ENCODE peak calls at places on chromosomes 6 and 20, in eight cellular contexts. P is IMR-90; H is CD8-positive, alpha-beta memory T cell; Z is mesendoderm; F is breast epithelium; Y is CD4-positive, CD25-positive, alpha-beta regulatory T cell; V is right atrium auricular region; U is iPS DF 6.9. J is an unnamed sample. For H3K27me3 and H3K4me1, the result is how much of the 10 kb centered on the place peaks cover.

GRCh38 chr6:119158057-119158848 is 79.8 kb upstream of the FAM184A start:
- DNase-seq in P (peak), H (no peak), Z (no peak), F (peak), Y (no peak), V (peak), U (no peak), J (peak)

GRCh38 chr6:37913210-37913609 is 93.7 kb downstream of the ZFAND3 start:
- DNase-seq in P (peak), H (no peak), Z (no peak), F (no peak), Y (no peak), V (no peak), U (no peak), J (no peak)

GRCh38 chr20:21981179-21981578 is 275.7 kb downstream of the PAX1 start:
- DNase-seq in P (no peak), H (no peak), Z (no peak), F (no peak), Y (no peak), V (no peak), U (no peak), J (no peak)

GRCh38 chr6:129748212-129748900 is 38.4 kb upstream of the ARHGAP18 start:
- DNase-seq in P (peak), H (peak), Z (peak), F (peak), Y (peak), V (no peak), U (no peak), J (no peak)

GRCh38 chr6:169627736-169628423 is 73.9 kb downstream of the WDR27 start:
- DNase-seq in P (no peak), H (no peak), Z (no peak), F (no peak), Y (no peak), V (no peak), U (no peak), J (no peak)

GRCh38 chr20:19785886-19786285 is 27.8 kb downstream of the RIN2 start:
- DNase-seq in P (peak), H (no peak), Z (no peak), F (no peak), Y (no peak), V (peak), U (no peak), J (no peak)

GRCh38 chr6:167577891-167578361 is 248.8 kb upstream of the AFDN start:
- DNase-seq in P (no peak), H (no peak), Z (no peak), F (no peak), Y (no peak), V (no peak), U (no peak), J (peak)

GRCh38 chr20:38208088-38208487 is 43.0 kb upstream of the TGM2 start:
- DNase-seq in P (no peak), H (no peak), Z (no peak), F (no peak), Y (no peak), V (no peak), U (no peak), J (no peak)

GRCh38 chr20:31945319-31945718 is 6.5 kb downstream of the PDRG1 start:
- DNase-seq in P (no peak), H (no peak), Z (no peak), F (no peak), Y (no peak), V (no peak), U (no peak), J (no peak)

DNA sequence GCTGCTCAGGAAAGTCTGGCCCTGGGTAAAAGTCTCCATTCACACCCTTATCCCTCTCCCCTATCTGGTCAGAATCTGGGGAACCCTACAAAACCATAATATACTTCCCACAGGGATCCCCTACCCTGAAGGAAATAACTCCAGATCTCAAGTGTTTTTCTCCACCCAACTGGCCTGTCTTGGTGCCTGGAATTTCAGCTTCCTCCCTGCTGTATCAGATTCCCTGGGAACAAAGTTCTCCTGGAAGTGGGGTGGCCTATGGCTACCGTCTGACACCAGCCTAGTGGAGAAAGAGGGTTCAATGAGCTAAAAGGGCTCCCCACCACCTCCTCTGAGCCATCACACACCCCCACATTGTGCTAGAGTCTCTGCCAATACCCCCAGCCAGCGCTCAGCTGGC is 15.0 kb downstream of the HSPA12B start:
- DNase-seq in P (no peak), H (no peak), Z (no peak), F (no peak), Y (no peak), V (no peak), U (no peak), J (no peak)
- H3K27me3 ChIP-seq in P (under half), H (under half), Z (under half), F (under half), Y (under half), V (under half), U (under half), J (half or more)

GRCh38 chr20:50462093-50462685 is 48.0 kb upstream of the PTPN1 start:
- DNase-seq in P (peak), H (no peak), Z (no peak), F (no peak), Y (no peak), V (no peak), U (no peak), J (no peak)

GRCh38 chr20:50460115-50460607 is 50.0 kb upstream of the PTPN1 start:
- DNase-seq in P (no peak), H (no peak), Z (no peak), F (no peak), Y (no peak), V (no peak), U (no peak), J (no peak)

GRCh38 chr20:50459124-50459918 is 50.9 kb upstream of the PTPN1 start:
- DNase-seq in P (no peak), H (no peak), Z (no peak), F (no peak), Y (no peak), V (no peak), U (no peak), J (no peak)

GRCh38 chr20:50464026-50464724 is 46.0 kb upstream of the PTPN1 start:
- DNase-seq in P (peak), H (peak), Z (peak), F (peak), Y (peak), V (peak), U (no peak), J (no peak)

DNA sequence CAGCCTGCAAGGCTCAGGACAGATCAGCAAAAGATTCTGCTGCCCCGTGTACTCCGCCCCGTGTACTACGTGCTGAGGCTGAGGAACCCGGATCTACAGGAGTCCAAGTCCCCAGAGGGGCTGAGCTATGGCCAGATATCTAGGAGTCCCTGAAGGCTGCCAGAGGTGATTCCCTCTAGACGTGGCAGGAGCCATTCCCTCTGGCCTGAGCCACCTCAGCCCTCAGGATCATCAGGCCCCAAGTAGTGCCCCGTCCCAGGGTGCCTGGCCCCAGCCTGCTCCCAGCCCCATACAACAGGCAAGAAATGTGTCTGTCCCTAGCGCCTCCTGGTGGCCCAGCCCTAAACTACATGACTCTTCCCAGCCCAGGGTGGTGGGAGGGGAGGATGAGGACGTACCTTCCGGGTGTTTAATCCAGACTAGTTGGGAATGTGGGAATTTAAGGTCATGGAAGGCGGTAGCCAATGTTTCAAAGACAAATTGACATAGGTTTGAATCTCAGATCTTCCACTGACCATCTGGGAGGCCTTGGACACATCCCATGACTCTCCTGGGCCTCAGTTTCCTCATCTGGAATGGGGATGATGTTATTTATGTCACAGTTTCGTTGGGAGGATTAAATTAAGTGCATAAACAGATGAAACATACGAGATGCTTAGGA is 49.4 kb upstream of the PTPN1 start:
- DNase-seq in P (peak), H (peak), Z (peak), F (peak), Y (peak), V (peak), U (peak), J (peak)
- H3K4me1 ChIP-seq in P (under half), H (under half), Z (under half), F (under half), Y (under half), V (under half), U (under half), J (under half)

GRCh38 chr6:40891131-40891530 is 147.9 kb downstream of the UNC5CL start:
- DNase-seq in P (no peak), H (no peak), Z (no peak), F (no peak), Y (no peak), V (no peak), U (no peak), J (no peak)
- H3K27me3 ChIP-seq in P (under half), H (under half), Z (under half), F (under half), Y (under half), V (under half), U (under half), J (under half)

DNA sequence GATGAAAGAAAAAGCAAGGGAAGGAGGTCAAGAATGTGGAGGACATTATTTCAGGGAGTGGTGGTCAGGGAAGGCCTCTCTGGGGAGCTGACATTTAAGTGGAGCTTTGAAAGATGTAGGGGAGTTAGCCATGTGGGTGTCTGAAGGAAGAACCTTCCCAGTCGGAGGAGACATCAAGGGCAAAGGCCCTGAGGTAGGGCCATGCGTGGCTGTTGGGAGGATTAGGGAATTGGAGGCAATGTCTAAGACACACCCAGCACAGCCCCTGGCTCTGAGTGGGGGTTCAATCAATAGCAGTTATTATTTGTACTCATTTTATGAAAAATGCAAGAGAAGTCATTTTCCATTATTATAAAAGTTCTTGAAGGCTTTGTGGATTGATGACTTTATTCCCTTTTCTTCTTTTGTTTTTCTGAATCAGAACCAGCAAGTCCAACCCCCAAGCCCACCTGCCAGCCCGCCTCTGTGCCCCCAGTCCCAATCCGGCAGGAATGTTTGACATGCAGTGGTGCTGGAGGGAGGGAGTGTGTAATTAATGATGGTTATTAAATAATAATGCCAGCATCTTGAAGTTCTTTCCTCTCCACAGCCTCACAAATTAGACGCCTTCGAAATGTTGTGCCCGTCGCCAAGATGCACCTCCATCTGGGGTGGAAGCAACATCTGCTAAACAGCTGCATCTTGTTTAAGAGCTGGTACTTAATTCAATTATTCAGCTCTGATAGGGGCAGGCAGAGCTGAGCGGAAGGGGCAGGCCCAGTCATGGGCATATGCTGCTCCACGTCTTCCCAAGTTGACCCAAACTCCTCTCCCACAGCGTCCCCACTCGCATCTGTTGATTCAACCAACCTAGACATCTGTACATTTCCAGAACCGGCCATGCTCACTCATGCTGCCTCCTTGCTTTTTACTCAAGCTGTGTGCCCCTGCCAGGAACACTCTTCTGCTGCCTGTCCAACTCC is 81.3 kb upstream of the SIRPA start:
- DNase-seq in P (no peak), H (no peak), Z (no peak), F (no peak), Y (no peak), V (peak), U (no peak), J (no peak)
- H3K4me1 ChIP-seq in P (half or more), H (under half), Z (under half), F (under half), Y (under half), V (half or more), U (under half), J (half or more)

GRCh38 chr6:84773133-84773430 is 8.7 kb upstream of the TBX18 start:
- DNase-seq in P (no peak), H (no peak), Z (peak), F (no peak), Y (no peak), V (no peak), U (no peak), J (no peak)
- H3K27me3 ChIP-seq in P (half or more), H (under half), Z (under half), F (half or more), Y (under half), V (under half), U (half or more), J (half or more)

DNA sequence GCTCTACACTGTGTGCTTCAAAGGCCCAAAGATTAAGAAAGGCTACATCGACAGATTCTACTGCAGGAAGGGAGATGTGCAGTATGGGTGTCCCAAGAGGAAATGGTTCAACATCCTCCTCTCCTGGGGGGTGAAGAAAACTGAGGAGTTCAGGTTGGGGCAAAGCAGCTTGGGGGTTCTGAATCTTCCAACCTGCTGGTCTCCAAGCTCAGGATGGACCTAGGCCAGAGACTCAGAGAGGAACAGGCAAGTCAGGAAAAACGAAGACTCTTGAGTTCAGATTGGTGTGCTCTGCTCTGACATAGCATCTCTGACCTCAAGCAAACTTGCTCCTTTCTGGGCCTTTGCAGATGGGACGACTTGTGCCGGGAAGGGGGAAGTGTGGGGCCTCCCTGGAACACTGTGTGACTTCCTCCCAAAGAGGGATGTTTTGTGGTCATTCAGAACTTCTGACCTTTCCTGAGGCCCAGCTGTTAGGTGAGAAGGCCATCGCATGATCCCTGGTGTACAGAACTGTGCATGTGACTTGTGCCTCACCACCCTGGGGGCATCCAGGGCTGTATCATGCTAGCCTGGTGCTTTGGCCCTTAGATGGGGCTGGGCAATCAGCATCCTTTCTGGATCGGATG is 31.1 kb downstream of the DAAM2 start:
- DNase-seq in P (no peak), H (no peak), Z (no peak), F (peak), Y (no peak), V (peak), U (no peak), J (peak)
- H3K4me1 ChIP-seq in P (under half), H (under half), Z (under half), F (under half), Y (under half), V (under half), U (under half), J (under half)

GRCh38 chr6:34531580-34532201 is 24.4 kb downstream of the SPDEF start:
- DNase-seq in P (peak), H (peak), Z (peak), F (peak), Y (peak), V (no peak), U (peak), J (no peak)
- H3K27me3 ChIP-seq in P (under half), H (under half), Z (under half), F (under half), Y (under half), V (under half), U (under half), J (under half)

GRCh38 chr6:69884231-69884630 is 17.9 kb downstream of the COL19A1 start:
- DNase-seq in P (no peak), H (no peak), Z (peak), F (no peak), Y (no peak), V (no peak), U (no peak), J (no peak)
- H3K4me1 ChIP-seq in P (under half), H (under half), Z (under half), F (under half), Y (under half), V (under half), U (under half), J (under half)

GRCh38 chr20:25065044-25065624 is 7.2 kb upstream of the ACSS1 start:
- DNase-seq in P (no peak), H (no peak), Z (no peak), F (no peak), Y (no peak), V (no peak), U (no peak), J (no peak)
- H3K27me3 ChIP-seq in P (half or more), H (under half), Z (under half), F (under half), Y (under half), V (under half), U (under half), J (under half)

GRCh38 chr20:34711813-34712430 is 7.8 kb downstream of the TP53INP2 start:
- DNase-seq in P (no peak), H (no peak), Z (no peak), F (no peak), Y (no peak), V (no peak), U (no peak), J (no peak)
- H3K4me1 ChIP-seq in P (under half), H (under half), Z (under half), F (under half), Y (under half), V (half or more), U (under half), J (under half)